ENCODE peak calls at places on chromosomes 4 and X, in eight cellular contexts. One of them, this sample, is unnamed.

GRCh38 chr4:101952985-101953384 is 162.5 kb downstream of the BANK1 start:
- DNase-seq in posterior vena cava: no peak
- DNase-seq in putamen: no peak
- DNase-seq in lung: no peak
- DNase-seq in GM23248: no peak
- DNase-seq in T-cell: no peak
- DNase-seq in NCI-H1694: no peak
- DNase-seq in stimulated activated CD4-positive, alpha-beta T cell treated with anti-CD3 and anti-CD28 coated beads, Interleukin-1b, Interleukin-23, amount 100 ng/mL, for 24 hours: no peak
- DNase-seq in this sample: no peak

GRCh38 chr4:175176710-175177109 is 258.6 kb downstream of the ADAM29 start:
- DNase-seq in T-cell: no peak
- DNase-seq in NCI-H1694: no peak
- DNase-seq in stimulated activated CD4-positive, alpha-beta T cell treated with anti-CD3 and anti-CD28 coated beads, Interleukin-1b, Interleukin-23, amount 100 ng/mL, for 24 hours: no peak
- DNase-seq in GM23248: no peak
- DNase-seq in putamen: no peak
- DNase-seq in lung: no peak
- DNase-seq in posterior vena cava: no peak
- DNase-seq in this sample: no peak

GRCh38 chr4:123974419-123975105 is 578.0 kb downstream of the SPRY1 start:
- DNase-seq in GM23248: no peak
- DNase-seq in stimulated activated CD4-positive, alpha-beta T cell treated with anti-CD3 and anti-CD28 coated beads, Interleukin-1b, Interleukin-23, amount 100 ng/mL, for 24 hours: no peak
- DNase-seq in NCI-H1694: no peak
- DNase-seq in posterior vena cava: no peak
- DNase-seq in putamen: no peak
- DNase-seq in T-cell: no peak
- DNase-seq in lung: no peak
- DNase-seq in this sample: no peak

GRCh38 chrX:142001934-142002333 is 98.2 kb downstream of the MAGEC1 start:
- DNase-seq in posterior vena cava: no peak
- DNase-seq in lung: no peak
- DNase-seq in T-cell: no peak
- DNase-seq in putamen: no peak
- DNase-seq in NCI-H1694: no peak
- DNase-seq in GM23248: no peak
- DNase-seq in stimulated activated CD4-positive, alpha-beta T cell treated with anti-CD3 and anti-CD28 coated beads, Interleukin-1b, Interleukin-23, amount 100 ng/mL, for 24 hours: no peak
- DNase-seq in this sample: no peak

GRCh38 chrX:55014897-55015299 is 14.7 kb downstream of the APEX2 start:
- DNase-seq in putamen: no peak
- DNase-seq in GM23248: no peak
- DNase-seq in NCI-H1694: no peak
- DNase-seq in posterior vena cava: no peak
- DNase-seq in stimulated activated CD4-positive, alpha-beta T cell treated with anti-CD3 and anti-CD28 coated beads, Interleukin-1b, Interleukin-23, amount 100 ng/mL, for 24 hours: no peak
- DNase-seq in lung: no peak
- DNase-seq in T-cell: no peak
- DNase-seq in this sample: no peak

GRCh38 chr4:184383497-184384055 is 90.8 kb downstream of the IRF2 start:
- DNase-seq in putamen: peak
- DNase-seq in GM23248: peak
- DNase-seq in stimulated activated CD4-positive, alpha-beta T cell treated with anti-CD3 and anti-CD28 coated beads, Interleukin-1b, Interleukin-23, amount 100 ng/mL, for 24 hours: no peak
- DNase-seq in T-cell: no peak
- DNase-seq in lung: no peak
- DNase-seq in posterior vena cava: no peak
- DNase-seq in NCI-H1694: no peak
- DNase-seq in this sample: no peak

GRCh38 chrX:11462648-11463047 is 169.4 kb downstream of the AMELX start:
- DNase-seq in lung: no peak
- DNase-seq in posterior vena cava: no peak
- DNase-seq in stimulated activated CD4-positive, alpha-beta T cell treated with anti-CD3 and anti-CD28 coated beads, Interleukin-1b, Interleukin-23, amount 100 ng/mL, for 24 hours: no peak
- DNase-seq in putamen: no peak
- DNase-seq in GM23248: no peak
- DNase-seq in T-cell: no peak
- DNase-seq in NCI-H1694: no peak
- DNase-seq in this sample: no peak

GRCh38 chr4:118759481-118759880 is 74.3 kb downstream of the METTL14 start:
- DNase-seq in lung: no peak
- DNase-seq in NCI-H1694: no peak
- DNase-seq in T-cell: no peak
- DNase-seq in stimulated activated CD4-positive, alpha-beta T cell treated with anti-CD3 and anti-CD28 coated beads, Interleukin-1b, Interleukin-23, amount 100 ng/mL, for 24 hours: no peak
- DNase-seq in posterior vena cava: no peak
- DNase-seq in GM23248: no peak
- DNase-seq in putamen: no peak
- DNase-seq in this sample: no peak

GRCh38 chrX:120306640-120307039 is 4.6 kb downstream of the TMEM255A start:
- DNase-seq in posterior vena cava: no peak
- DNase-seq in putamen: no peak
- DNase-seq in lung: no peak
- DNase-seq in stimulated activated CD4-positive, alpha-beta T cell treated with anti-CD3 and anti-CD28 coated beads, Interleukin-1b, Interleukin-23, amount 100 ng/mL, for 24 hours: no peak
- DNase-seq in NCI-H1694: no peak
- DNase-seq in GM23248: no peak
- DNase-seq in T-cell: no peak
- DNase-seq in this sample: no peak

GRCh38 chr4:94127707-94128328 is 79.8 kb upstream of the SMARCAD1 start:
- DNase-seq in GM23248: peak
- DNase-seq in lung: no peak
- DNase-seq in posterior vena cava: no peak
- DNase-seq in stimulated activated CD4-positive, alpha-beta T cell treated with anti-CD3 and anti-CD28 coated beads, Interleukin-1b, Interleukin-23, amount 100 ng/mL, for 24 hours: no peak
- DNase-seq in putamen: no peak
- DNase-seq in NCI-H1694: no peak
- DNase-seq in T-cell: no peak
- DNase-seq in this sample: no peak

GRCh38 chr4:99921174-99921573 is 25.2 kb downstream of the DNAJB14 start:
- DNase-seq in posterior vena cava: no peak
- DNase-seq in T-cell: peak
- DNase-seq in lung: no peak
- DNase-seq in GM23248: no peak
- DNase-seq in NCI-H1694: no peak
- DNase-seq in putamen: no peak
- DNase-seq in stimulated activated CD4-positive, alpha-beta T cell treated with anti-CD3 and anti-CD28 coated beads, Interleukin-1b, Interleukin-23, amount 100 ng/mL, for 24 hours: no peak
- DNase-seq in this sample: no peak

GRCh38 chr4:141543176-141543575 is 93.2 kb upstream of the IL15 start:
- DNase-seq in lung: no peak
- DNase-seq in NCI-H1694: no peak
- DNase-seq in stimulated activated CD4-positive, alpha-beta T cell treated with anti-CD3 and anti-CD28 coated beads, Interleukin-1b, Interleukin-23, amount 100 ng/mL, for 24 hours: no peak
- DNase-seq in posterior vena cava: no peak
- DNase-seq in putamen: no peak
- DNase-seq in GM23248: no peak
- DNase-seq in T-cell: no peak
- DNase-seq in this sample: no peak

GRCh38 chr4:177547985-177548384 is 105.7 kb upstream of the AGA start:
- DNase-seq in T-cell: no peak
- DNase-seq in posterior vena cava: no peak
- DNase-seq in NCI-H1694: no peak
- DNase-seq in stimulated activated CD4-positive, alpha-beta T cell treated with anti-CD3 and anti-CD28 coated beads, Interleukin-1b, Interleukin-23, amount 100 ng/mL, for 24 hours: no peak
- DNase-seq in putamen: no peak
- DNase-seq in lung: no peak
- DNase-seq in GM23248: no peak
- DNase-seq in this sample: no peak

GRCh38 chr4:27638163-27638915 is 777.7 kb downstream of the STIM2 start:
- DNase-seq in posterior vena cava: no peak
- DNase-seq in putamen: no peak
- DNase-seq in stimulated activated CD4-positive, alpha-beta T cell treated with anti-CD3 and anti-CD28 coated beads, Interleukin-1b, Interleukin-23, amount 100 ng/mL, for 24 hours: no peak
- DNase-seq in GM23248: no peak
- DNase-seq in lung: no peak
- DNase-seq in T-cell: no peak
- DNase-seq in NCI-H1694: no peak
- DNase-seq in this sample: no peak

GRCh38 chrX:14505648-14506047 is 23.7 kb upstream of the GLRA2 start:
- DNase-seq in lung: no peak
- DNase-seq in stimulated activated CD4-positive, alpha-beta T cell treated with anti-CD3 and anti-CD28 coated beads, Interleukin-1b, Interleukin-23, amount 100 ng/mL, for 24 hours: no peak
- DNase-seq in posterior vena cava: no peak
- DNase-seq in putamen: no peak
- DNase-seq in NCI-H1694: no peak
- DNase-seq in GM23248: no peak
- DNase-seq in T-cell: no peak
- DNase-seq in this sample: no peak

GRCh38 chr4:98779021-98779420 is 120.6 kb upstream of the TSPAN5 start:
- DNase-seq in T-cell: no peak
- DNase-seq in GM23248: no peak
- DNase-seq in putamen: no peak
- DNase-seq in stimulated activated CD4-positive, alpha-beta T cell treated with anti-CD3 and anti-CD28 coated beads, Interleukin-1b, Interleukin-23, amount 100 ng/mL, for 24 hours: no peak
- DNase-seq in posterior vena cava: no peak
- DNase-seq in lung: no peak
- DNase-seq in NCI-H1694: no peak
- DNase-seq in this sample: no peak

GRCh38 chr4:114509340-114509739 is 89.3 kb upstream of the UGT8 start:
- DNase-seq in stimulated activated CD4-positive, alpha-beta T cell treated with anti-CD3 and anti-CD28 coated beads, Interleukin-1b, Interleukin-23, amount 100 ng/mL, for 24 hours: no peak
- DNase-seq in NCI-H1694: no peak
- DNase-seq in T-cell: no peak
- DNase-seq in lung: no peak
- DNase-seq in posterior vena cava: no peak
- DNase-seq in putamen: peak
- DNase-seq in GM23248: no peak
- DNase-seq in this sample: no peak

GRCh38 chrX:40272141-40272540 is 174.4 kb upstream of the BCOR start:
- DNase-seq in posterior vena cava: no peak
- DNase-seq in NCI-H1694: no peak
- DNase-seq in GM23248: peak
- DNase-seq in stimulated activated CD4-positive, alpha-beta T cell treated with anti-CD3 and anti-CD28 coated beads, Interleukin-1b, Interleukin-23, amount 100 ng/mL, for 24 hours: no peak
- DNase-seq in T-cell: no peak
- DNase-seq in lung: no peak
- DNase-seq in putamen: no peak
- DNase-seq in this sample: no peak

GRCh38 chr4:95644417-95644816 is 95.6 kb upstream of the UNC5C start:
- DNase-seq in GM23248: no peak
- DNase-seq in posterior vena cava: no peak
- DNase-seq in lung: no peak
- DNase-seq in NCI-H1694: no peak
- DNase-seq in putamen: no peak
- DNase-seq in T-cell: no peak
- DNase-seq in stimulated activated CD4-positive, alpha-beta T cell treated with anti-CD3 and anti-CD28 coated beads, Interleukin-1b, Interleukin-23, amount 100 ng/mL, for 24 hours: no peak
- DNase-seq in this sample: no peak

GRCh38 chrX:77431227-77431626 is 16.0 kb upstream of the FGF16 start:
- DNase-seq in NCI-H1694: no peak
- DNase-seq in posterior vena cava: no peak
- DNase-seq in putamen: no peak
- DNase-seq in lung: no peak
- DNase-seq in GM23248: peak
- DNase-seq in T-cell: no peak
- DNase-seq in stimulated activated CD4-positive, alpha-beta T cell treated with anti-CD3 and anti-CD28 coated beads, Interleukin-1b, Interleukin-23, amount 100 ng/mL, for 24 hours: no peak
- DNase-seq in this sample: peak

GRCh38 chr4:90833698-90834097 is 706.5 kb downstream of the CCSER1 start:
- DNase-seq in putamen: no peak
- DNase-seq in T-cell: no peak
- DNase-seq in lung: no peak
- DNase-seq in posterior vena cava: no peak
- DNase-seq in NCI-H1694: no peak
- DNase-seq in stimulated activated CD4-positive, alpha-beta T cell treated with anti-CD3 and anti-CD28 coated beads, Interleukin-1b, Interleukin-23, amount 100 ng/mL, for 24 hours: no peak
- DNase-seq in GM23248: no peak
- DNase-seq in this sample: peak

GRCh38 chr4:74428278-74428677 is 16.7 kb upstream of the AREG start:
- DNase-seq in GM23248: no peak
- DNase-seq in NCI-H1694: no peak
- DNase-seq in T-cell: no peak
- DNase-seq in lung: no peak
- DNase-seq in stimulated activated CD4-positive, alpha-beta T cell treated with anti-CD3 and anti-CD28 coated beads, Interleukin-1b, Interleukin-23, amount 100 ng/mL, for 24 hours: no peak
- DNase-seq in posterior vena cava: no peak
- DNase-seq in putamen: no peak
- DNase-seq in this sample: no peak

GRCh38 chr4:133624744-133625143 is 475.6 kb downstream of the PCDH10 start:
- DNase-seq in posterior vena cava: no peak
- DNase-seq in GM23248: no peak
- DNase-seq in lung: no peak
- DNase-seq in T-cell: no peak
- DNase-seq in putamen: no peak
- DNase-seq in NCI-H1694: no peak
- DNase-seq in stimulated activated CD4-positive, alpha-beta T cell treated with anti-CD3 and anti-CD28 coated beads, Interleukin-1b, Interleukin-23, amount 100 ng/mL, for 24 hours: no peak
- DNase-seq in this sample: peak

GRCh38 chrX:106999002-106999975 is 723 bp downstream of the MORC4 start:
- DNase-seq in GM23248: peak
- DNase-seq in posterior vena cava: no peak
- DNase-seq in T-cell: peak
- DNase-seq in stimulated activated CD4-positive, alpha-beta T cell treated with anti-CD3 and anti-CD28 coated beads, Interleukin-1b, Interleukin-23, amount 100 ng/mL, for 24 hours: no peak
- DNase-seq in putamen: peak
- DNase-seq in NCI-H1694: peak
- DNase-seq in lung: peak
- DNase-seq in this sample: peak